ENCODE peak calls at places on chromosomes 12 and 14, in ten cellular contexts. One of them, this sample, is unnamed.

GRCh38 chr14:60212503-60213371 is 36.3 kb upstream of the PPM1A start:
- DNase-seq in GM23338: no peak
- DNase-seq in epithelial cell of esophagus: no peak
- DNase-seq in sigmoid colon: no peak
- DNase-seq in HL-60: no peak
- DNase-seq in transverse colon: no peak
- DNase-seq in fibroblast of pulmonary artery: no peak
- DNase-seq in right lobe of liver: no peak
- DNase-seq in upper lobe of left lung: no peak
- DNase-seq in psoas muscle: no peak
- DNase-seq in this sample: no peak

GRCh38 chr12:43797561-43798217 is 8.4 kb downstream of the TWF1 start:
- DNase-seq in GM23338: no peak
- DNase-seq in epithelial cell of esophagus: no peak
- DNase-seq in sigmoid colon: no peak
- DNase-seq in HL-60: no peak
- DNase-seq in transverse colon: no peak
- DNase-seq in fibroblast of pulmonary artery: no peak
- DNase-seq in right lobe of liver: no peak
- DNase-seq in upper lobe of left lung: no peak
- DNase-seq in psoas muscle: no peak
- DNase-seq in this sample: no peak

GRCh38 chr12:99049774-99050173 is 404.7 kb downstream of the APAF1 start:
- DNase-seq in GM23338: no peak
- DNase-seq in epithelial cell of esophagus: no peak
- DNase-seq in sigmoid colon: no peak
- DNase-seq in HL-60: no peak
- DNase-seq in transverse colon: no peak
- DNase-seq in fibroblast of pulmonary artery: no peak
- DNase-seq in right lobe of liver: no peak
- DNase-seq in upper lobe of left lung: no peak
- DNase-seq in psoas muscle: no peak
- DNase-seq in this sample: no peak

GRCh38 chr12:106774808-106775524 is 484 bp downstream of the RIC8B start:
- DNase-seq in GM23338: no peak
- DNase-seq in epithelial cell of esophagus: no peak
- DNase-seq in sigmoid colon: peak
- DNase-seq in HL-60: no peak
- DNase-seq in transverse colon: no peak
- DNase-seq in fibroblast of pulmonary artery: no peak
- DNase-seq in right lobe of liver: no peak
- DNase-seq in upper lobe of left lung: no peak
- DNase-seq in psoas muscle: no peak
- DNase-seq in this sample: no peak

GRCh38 chr12:12016284-12017100 is 54.2 kb upstream of the BCL2L14 start:
- DNase-seq in GM23338: no peak
- DNase-seq in epithelial cell of esophagus: no peak
- DNase-seq in sigmoid colon: no peak
- DNase-seq in HL-60: no peak
- DNase-seq in transverse colon: no peak
- DNase-seq in fibroblast of pulmonary artery: peak
- DNase-seq in right lobe of liver: no peak
- DNase-seq in upper lobe of left lung: no peak
- DNase-seq in psoas muscle: no peak
- DNase-seq in this sample: no peak

GRCh38 chr12:65306603-65307501 is 28.4 kb downstream of the MSRB3 start:
- DNase-seq in GM23338: peak
- DNase-seq in epithelial cell of esophagus: peak
- DNase-seq in sigmoid colon: peak
- DNase-seq in HL-60: no peak
- DNase-seq in transverse colon: peak
- DNase-seq in fibroblast of pulmonary artery: peak
- DNase-seq in right lobe of liver: no peak
- DNase-seq in upper lobe of left lung: no peak
- DNase-seq in psoas muscle: no peak
- DNase-seq in this sample: no peak

GRCh38 chr12:96420255-96420930 is 20.2 kb upstream of the CDK17 start:
- DNase-seq in GM23338: no peak
- DNase-seq in epithelial cell of esophagus: no peak
- DNase-seq in sigmoid colon: no peak
- DNase-seq in HL-60: no peak
- DNase-seq in transverse colon: no peak
- DNase-seq in fibroblast of pulmonary artery: peak
- DNase-seq in right lobe of liver: no peak
- DNase-seq in upper lobe of left lung: no peak
- DNase-seq in psoas muscle: no peak
- DNase-seq in this sample: no peak

GRCh38 chr12:110073049-110073831 is 24.9 kb upstream of the C12orf76 start:
- DNase-seq in GM23338: peak
- DNase-seq in epithelial cell of esophagus: no peak
- DNase-seq in sigmoid colon: peak
- DNase-seq in HL-60: no peak
- DNase-seq in transverse colon: peak
- DNase-seq in fibroblast of pulmonary artery: no peak
- DNase-seq in right lobe of liver: peak
- DNase-seq in upper lobe of left lung: no peak
- DNase-seq in psoas muscle: peak
- DNase-seq in this sample: no peak

GRCh38 chr14:71113376-71113775 is 206.1 kb downstream of the PCNX1 start:
- DNase-seq in GM23338: no peak
- DNase-seq in epithelial cell of esophagus: peak
- DNase-seq in sigmoid colon: no peak
- DNase-seq in HL-60: no peak
- DNase-seq in transverse colon: no peak
- DNase-seq in fibroblast of pulmonary artery: peak
- DNase-seq in right lobe of liver: no peak
- DNase-seq in upper lobe of left lung: no peak
- DNase-seq in psoas muscle: no peak
- DNase-seq in this sample: no peak

GRCh38 chr12:106747973-106748436 is 26.5 kb upstream of the RIC8B start:
- DNase-seq in GM23338: no peak
- DNase-seq in epithelial cell of esophagus: no peak
- DNase-seq in sigmoid colon: no peak
- DNase-seq in HL-60: no peak
- DNase-seq in transverse colon: no peak
- DNase-seq in fibroblast of pulmonary artery: no peak
- DNase-seq in right lobe of liver: no peak
- DNase-seq in upper lobe of left lung: no peak
- DNase-seq in psoas muscle: no peak
- DNase-seq in this sample: no peak

GRCh38 chr12:31586703-31587102 is 4.2 kb downstream of the DENND5B start:
- DNase-seq in GM23338: no peak
- DNase-seq in epithelial cell of esophagus: no peak
- DNase-seq in sigmoid colon: no peak
- DNase-seq in HL-60: no peak
- DNase-seq in transverse colon: no peak
- DNase-seq in fibroblast of pulmonary artery: no peak
- DNase-seq in right lobe of liver: no peak
- DNase-seq in upper lobe of left lung: no peak
- DNase-seq in psoas muscle: no peak
- DNase-seq in this sample: no peak

GRCh38 chr14:38187475-38187874 is 20.2 kb upstream of the SSTR1 start:
- DNase-seq in GM23338: no peak
- DNase-seq in epithelial cell of esophagus: peak
- DNase-seq in sigmoid colon: no peak
- DNase-seq in HL-60: no peak
- DNase-seq in transverse colon: no peak
- DNase-seq in fibroblast of pulmonary artery: no peak
- DNase-seq in right lobe of liver: no peak
- DNase-seq in upper lobe of left lung: no peak
- DNase-seq in psoas muscle: no peak
- DNase-seq in this sample: no peak

GRCh38 chr14:66117600-66117999 is 368.6 kb upstream of the CCDC196 start:
- DNase-seq in GM23338: no peak
- DNase-seq in epithelial cell of esophagus: peak
- DNase-seq in sigmoid colon: no peak
- DNase-seq in HL-60: no peak
- DNase-seq in transverse colon: no peak
- DNase-seq in fibroblast of pulmonary artery: peak
- DNase-seq in right lobe of liver: no peak
- DNase-seq in upper lobe of left lung: no peak
- DNase-seq in psoas muscle: no peak
- DNase-seq in this sample: no peak

GRCh38 chr12:105357162-105357691 is 26.7 kb downstream of the C12orf75 start:
- DNase-seq in GM23338: no peak
- DNase-seq in epithelial cell of esophagus: peak
- DNase-seq in sigmoid colon: no peak
- DNase-seq in HL-60: no peak
- DNase-seq in transverse colon: no peak
- DNase-seq in fibroblast of pulmonary artery: no peak
- DNase-seq in right lobe of liver: no peak
- DNase-seq in upper lobe of left lung: no peak
- DNase-seq in psoas muscle: no peak
- DNase-seq in this sample: no peak

GRCh38 chr12:3838065-3838464 is 35.1 kb downstream of the PARP11 start:
- DNase-seq in GM23338: no peak
- DNase-seq in epithelial cell of esophagus: no peak
- DNase-seq in sigmoid colon: no peak
- DNase-seq in HL-60: no peak
- DNase-seq in transverse colon: no peak
- DNase-seq in fibroblast of pulmonary artery: no peak
- DNase-seq in right lobe of liver: no peak
- DNase-seq in upper lobe of left lung: no peak
- DNase-seq in psoas muscle: no peak
- DNase-seq in this sample: no peak

DNA sequence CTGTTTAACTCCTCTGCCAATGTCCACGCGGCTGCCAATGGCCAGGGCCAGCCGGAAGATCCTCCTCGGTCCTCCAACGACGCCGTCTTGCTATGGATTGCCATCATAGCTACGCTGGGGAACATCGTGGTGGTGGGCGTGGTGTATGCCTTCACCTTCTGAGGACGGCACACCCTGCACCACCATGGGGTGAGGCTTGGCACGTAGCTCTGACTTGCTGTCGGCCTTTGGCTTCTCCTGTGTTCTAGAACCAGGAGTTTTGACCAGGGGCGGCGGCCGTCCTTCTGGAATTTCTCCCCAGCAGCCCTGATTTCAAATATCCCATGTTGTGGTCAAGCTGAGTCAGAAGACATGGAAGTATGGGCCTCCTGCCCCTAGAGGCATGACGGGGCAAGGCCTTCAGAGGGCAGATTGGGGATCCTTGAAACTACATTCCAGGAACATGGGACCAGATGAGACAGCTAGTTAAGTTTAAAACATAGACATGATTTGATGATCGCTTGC is 47.5 kb downstream of the C14orf132 start:
- DNase-seq in GM23338: no peak
- DNase-seq in epithelial cell of esophagus: peak
- DNase-seq in sigmoid colon: peak
- DNase-seq in HL-60: no peak
- DNase-seq in transverse colon: no peak
- DNase-seq in fibroblast of pulmonary artery: no peak
- DNase-seq in right lobe of liver: peak
- DNase-seq in upper lobe of left lung: peak
- DNase-seq in psoas muscle: no peak
- DNase-seq in this sample: peak
- TF ChIP-seq CTCF in GM23338: no peak
- TF ChIP-seq CTCF in epithelial cell of esophagus: no peak
- TF ChIP-seq CTCF in sigmoid colon: no peak
- TF ChIP-seq CTCF in HL-60: no peak
- TF ChIP-seq CTCF in transverse colon: no peak
- TF ChIP-seq CTCF in fibroblast of pulmonary artery: no peak
- TF ChIP-seq CTCF in right lobe of liver: no peak
- TF ChIP-seq CTCF in upper lobe of left lung: no peak
- TF ChIP-seq CTCF in psoas muscle: no peak
- TF ChIP-seq CTCF in this sample: no peak

GRCh38 chr14:104001003-104001402 is 58.7 kb upstream of the RD3L start:
- DNase-seq in GM23338: peak
- DNase-seq in epithelial cell of esophagus: no peak
- DNase-seq in sigmoid colon: no peak
- DNase-seq in HL-60: no peak
- DNase-seq in transverse colon: no peak
- DNase-seq in fibroblast of pulmonary artery: no peak
- DNase-seq in right lobe of liver: no peak
- DNase-seq in upper lobe of left lung: no peak
- DNase-seq in psoas muscle: no peak
- DNase-seq in this sample: no peak
- TF ChIP-seq CTCF in GM23338: peak
- TF ChIP-seq CTCF in epithelial cell of esophagus: no peak
- TF ChIP-seq CTCF in sigmoid colon: no peak
- TF ChIP-seq CTCF in HL-60: no peak
- TF ChIP-seq CTCF in transverse colon: no peak
- TF ChIP-seq CTCF in fibroblast of pulmonary artery: no peak
- TF ChIP-seq CTCF in right lobe of liver: no peak
- TF ChIP-seq CTCF in upper lobe of left lung: no peak
- TF ChIP-seq CTCF in psoas muscle: no peak
- TF ChIP-seq CTCF in this sample: no peak

GRCh38 chr12:111503116-111503515 is 96.0 kb downstream of the ATXN2 start:
- DNase-seq in GM23338: no peak
- DNase-seq in epithelial cell of esophagus: no peak
- DNase-seq in sigmoid colon: no peak
- DNase-seq in HL-60: no peak
- DNase-seq in transverse colon: no peak
- DNase-seq in fibroblast of pulmonary artery: no peak
- DNase-seq in right lobe of liver: no peak
- DNase-seq in upper lobe of left lung: no peak
- DNase-seq in psoas muscle: no peak
- DNase-seq in this sample: no peak

GRCh38 chr12:111506260-111506659 is 92.9 kb downstream of the ATXN2 start:
- DNase-seq in GM23338: no peak
- DNase-seq in epithelial cell of esophagus: no peak
- DNase-seq in sigmoid colon: no peak
- DNase-seq in HL-60: no peak
- DNase-seq in transverse colon: no peak
- DNase-seq in fibroblast of pulmonary artery: no peak
- DNase-seq in right lobe of liver: no peak
- DNase-seq in upper lobe of left lung: no peak
- DNase-seq in psoas muscle: no peak
- DNase-seq in this sample: no peak

DNA sequence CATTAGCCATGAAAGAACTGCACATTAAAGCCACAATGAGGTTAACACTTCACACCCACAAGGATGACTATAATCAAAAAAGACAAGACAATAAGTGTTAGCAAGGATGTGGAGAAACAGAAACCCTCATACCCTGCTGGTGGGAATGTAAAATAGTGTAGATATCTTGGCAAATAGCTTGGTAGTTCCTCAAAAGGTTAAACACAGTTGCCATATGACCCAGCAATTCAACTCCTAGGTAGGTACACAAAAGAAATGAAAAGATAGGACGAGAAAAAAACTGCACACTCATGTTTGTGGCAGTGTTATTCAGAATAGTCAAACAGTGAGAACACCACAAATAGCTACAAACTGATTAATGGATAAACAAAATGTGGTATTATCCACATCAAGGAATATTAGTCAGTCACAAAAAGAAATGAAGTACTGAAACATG is 93.5 kb downstream of the ATXN2 start:
- DNase-seq in GM23338: no peak
- DNase-seq in epithelial cell of esophagus: no peak
- DNase-seq in sigmoid colon: no peak
- DNase-seq in HL-60: no peak
- DNase-seq in transverse colon: no peak
- DNase-seq in fibroblast of pulmonary artery: no peak
- DNase-seq in right lobe of liver: no peak
- DNase-seq in upper lobe of left lung: no peak
- DNase-seq in psoas muscle: no peak
- DNase-seq in this sample: no peak
- TF ChIP-seq CTCF in GM23338: no peak
- TF ChIP-seq CTCF in epithelial cell of esophagus: no peak
- TF ChIP-seq CTCF in sigmoid colon: no peak
- TF ChIP-seq CTCF in HL-60: no peak
- TF ChIP-seq CTCF in transverse colon: no peak
- TF ChIP-seq CTCF in fibroblast of pulmonary artery: peak
- TF ChIP-seq CTCF in right lobe of liver: no peak
- TF ChIP-seq CTCF in upper lobe of left lung: no peak
- TF ChIP-seq CTCF in psoas muscle: no peak
- TF ChIP-seq CTCF in this sample: no peak

GRCh38 chr12:80936353-80936641 is 1.4 kb downstream of the LIN7A start:
- DNase-seq in GM23338: peak
- DNase-seq in epithelial cell of esophagus: no peak
- DNase-seq in sigmoid colon: peak
- DNase-seq in HL-60: no peak
- DNase-seq in transverse colon: no peak
- DNase-seq in fibroblast of pulmonary artery: peak
- DNase-seq in right lobe of liver: no peak
- DNase-seq in upper lobe of left lung: no peak
- DNase-seq in psoas muscle: no peak
- DNase-seq in this sample: no peak
- TF ChIP-seq CTCF in GM23338: peak
- TF ChIP-seq CTCF in epithelial cell of esophagus: no peak
- TF ChIP-seq CTCF in sigmoid colon: no peak
- TF ChIP-seq CTCF in HL-60: no peak
- TF ChIP-seq CTCF in transverse colon: no peak
- TF ChIP-seq CTCF in fibroblast of pulmonary artery: no peak
- TF ChIP-seq CTCF in right lobe of liver: no peak
- TF ChIP-seq CTCF in upper lobe of left lung: no peak
- TF ChIP-seq CTCF in psoas muscle: no peak
- TF ChIP-seq CTCF in this sample: no peak